ENCODE peak calls at places on chromosome 3, in four cellular contexts. One of them, this sample, is unnamed.

GRCh38 chr3:128416578-128417150 is 50.0 kb downstream of the DNAJB8 start:
- DNase-seq in progenitor cell of endocrine pancreas: no peak
- DNase-seq in Calu3: peak
- DNase-seq in glutamatergic neuron: no peak
- DNase-seq in this sample: no peak

GRCh38 chr3:152836269-152836668 is 1.3 kb downstream of the P2RY1 start:
- DNase-seq in progenitor cell of endocrine pancreas: no peak
- DNase-seq in Calu3: no peak
- DNase-seq in glutamatergic neuron: no peak
- DNase-seq in this sample: no peak

GRCh38 chr3:4990061-4990460 is 10.8 kb downstream of the BHLHE40 start:
- DNase-seq in progenitor cell of endocrine pancreas: no peak
- DNase-seq in Calu3: no peak
- DNase-seq in glutamatergic neuron: no peak
- DNase-seq in this sample: no peak

GRCh38 chr3:115699741-115700140 is 76.4 kb downstream of the GAP43 start:
- DNase-seq in progenitor cell of endocrine pancreas: no peak
- DNase-seq in Calu3: no peak
- DNase-seq in glutamatergic neuron: no peak
- DNase-seq in this sample: no peak

GRCh38 chr3:88263417-88264116 is 113.8 kb downstream of the C3orf38 start:
- DNase-seq in progenitor cell of endocrine pancreas: no peak
- DNase-seq in Calu3: peak
- DNase-seq in glutamatergic neuron: no peak
- DNase-seq in this sample: no peak

GRCh38 chr3:120440001-120440703 is 10.6 kb downstream of the FSTL1 start:
- DNase-seq in progenitor cell of endocrine pancreas: no peak
- DNase-seq in Calu3: no peak
- DNase-seq in glutamatergic neuron: no peak
- DNase-seq in this sample: no peak

GRCh38 chr3:46299608-46300460 is 54.1 kb upstream of the CCR2 start:
- DNase-seq in progenitor cell of endocrine pancreas: no peak
- DNase-seq in Calu3: no peak
- DNase-seq in glutamatergic neuron: no peak
- DNase-seq in this sample: no peak

GRCh38 chr3:179885950-179886349 is 150.8 kb downstream of the PEX5L start:
- DNase-seq in progenitor cell of endocrine pancreas: no peak
- DNase-seq in Calu3: no peak
- DNase-seq in glutamatergic neuron: no peak
- DNase-seq in this sample: no peak

GRCh38 chr3:16363636-16364035 is 98.6 kb downstream of the OXNAD1 start:
- DNase-seq in progenitor cell of endocrine pancreas: no peak
- DNase-seq in Calu3: no peak
- DNase-seq in glutamatergic neuron: no peak
- DNase-seq in this sample: no peak

GRCh38 chr3:139113231-139113749 is 68.6 kb upstream of the PRR23C start:
- DNase-seq in progenitor cell of endocrine pancreas: no peak
- DNase-seq in Calu3: no peak
- DNase-seq in glutamatergic neuron: no peak
- DNase-seq in this sample: no peak

GRCh38 chr3:58386966-58387365 is 46.7 kb downstream of the PDHB start:
- DNase-seq in progenitor cell of endocrine pancreas: no peak
- DNase-seq in Calu3: no peak
- DNase-seq in glutamatergic neuron: no peak
- DNase-seq in this sample: no peak

GRCh38 chr3:100932491-100932890 is 60.7 kb downstream of the ABI3BP start:
- DNase-seq in progenitor cell of endocrine pancreas: no peak
- DNase-seq in Calu3: no peak
- DNase-seq in glutamatergic neuron: no peak
- DNase-seq in this sample: no peak

GRCh38 chr3:64462203-64463120 is 225.3 kb downstream of the ADAMTS9 start:
- DNase-seq in progenitor cell of endocrine pancreas: no peak
- DNase-seq in Calu3: no peak
- DNase-seq in glutamatergic neuron: no peak
- DNase-seq in this sample: no peak

GRCh38 chr3:46214751-46215352 is 6.7 kb upstream of the CCR1 start:
- DNase-seq in progenitor cell of endocrine pancreas: no peak
- DNase-seq in Calu3: peak
- DNase-seq in glutamatergic neuron: no peak
- DNase-seq in this sample: no peak

GRCh38 chr3:128081846-128082245 is 29.6 kb downstream of the SEC61A1 start:
- DNase-seq in progenitor cell of endocrine pancreas: no peak
- DNase-seq in Calu3: peak
- DNase-seq in glutamatergic neuron: no peak
- DNase-seq in this sample: no peak

GRCh38 chr3:116920836-116921596 is 211.4 kb downstream of the TUSC7 start:
- DNase-seq in progenitor cell of endocrine pancreas: no peak
- DNase-seq in Calu3: no peak
- DNase-seq in glutamatergic neuron: no peak
- DNase-seq in this sample: no peak

GRCh38 chr3:177553586-177553985 is 356.3 kb upstream of the TBL1XR1 start:
- DNase-seq in progenitor cell of endocrine pancreas: no peak
- DNase-seq in Calu3: no peak
- DNase-seq in glutamatergic neuron: no peak
- DNase-seq in this sample: no peak

GRCh38 chr3:173463250-173463649 is 65.7 kb downstream of the NLGN1 start:
- DNase-seq in progenitor cell of endocrine pancreas: no peak
- DNase-seq in Calu3: no peak
- DNase-seq in glutamatergic neuron: no peak
- DNase-seq in this sample: no peak

GRCh38 chr3:48215466-48215865 is 7.8 kb upstream of the CAMP start:
- DNase-seq in progenitor cell of endocrine pancreas: no peak
- DNase-seq in Calu3: no peak
- DNase-seq in glutamatergic neuron: no peak
- DNase-seq in this sample: no peak

GRCh38 chr3:136152176-136152843 is 43.8 kb downstream of the MSL2 start:
- DNase-seq in progenitor cell of endocrine pancreas: no peak
- DNase-seq in Calu3: no peak
- DNase-seq in glutamatergic neuron: no peak
- DNase-seq in this sample: no peak

GRCh38 chr3:113157408-113157980 is 53.9 kb upstream of the BOC start:
- DNase-seq in progenitor cell of endocrine pancreas: no peak
- DNase-seq in Calu3: no peak
- DNase-seq in glutamatergic neuron: no peak
- DNase-seq in this sample: no peak

GRCh38 chr3:169542347-169542751 is 121.2 kb downstream of the MECOM start:
- DNase-seq in progenitor cell of endocrine pancreas: no peak
- DNase-seq in Calu3: no peak
- DNase-seq in glutamatergic neuron: no peak
- DNase-seq in this sample: no peak

GRCh38 chr3:19972056-19972455 is 25.2 kb downstream of the RAB5A start:
- DNase-seq in progenitor cell of endocrine pancreas: no peak
- DNase-seq in Calu3: no peak
- DNase-seq in glutamatergic neuron: no peak
- DNase-seq in this sample: no peak

GRCh38 chr3:156710429-156710828 is 36.0 kb downstream of the TIPARP start:
- DNase-seq in progenitor cell of endocrine pancreas: no peak
- DNase-seq in Calu3: no peak
- DNase-seq in glutamatergic neuron: no peak
- DNase-seq in this sample: no peak

GRCh38 chr3:155745795-155746550 is 1.1 kb upstream of the PLCH1 start:
- DNase-seq in progenitor cell of endocrine pancreas: no peak
- DNase-seq in Calu3: peak
- DNase-seq in glutamatergic neuron: peak
- DNase-seq in this sample: no peak

GRCh38 chr3:78974181-78974770 is 793.5 kb downstream of the ROBO1 start:
- DNase-seq in progenitor cell of endocrine pancreas: no peak
- DNase-seq in Calu3: no peak
- DNase-seq in glutamatergic neuron: no peak
- DNase-seq in this sample: no peak

GRCh38 chr3:25713316-25713967 is 48.7 kb upstream of the TOP2B start:
- DNase-seq in progenitor cell of endocrine pancreas: no peak
- DNase-seq in Calu3: no peak
- DNase-seq in glutamatergic neuron: no peak
- DNase-seq in this sample: no peak

GRCh38 chr3:51173518-51174271 is 211.4 kb upstream of the MANF start:
- DNase-seq in progenitor cell of endocrine pancreas: no peak
- DNase-seq in Calu3: no peak
- DNase-seq in glutamatergic neuron: no peak
- DNase-seq in this sample: no peak

GRCh38 chr3:40453933-40454332 is 3.2 kb upstream of the RPL14 start:
- DNase-seq in progenitor cell of endocrine pancreas: no peak
- DNase-seq in Calu3: no peak
- DNase-seq in glutamatergic neuron: no peak
- DNase-seq in this sample: no peak

GRCh38 chr3:40456279-40456939 is 730 bp upstream of the RPL14 start:
- DNase-seq in progenitor cell of endocrine pancreas: no peak
- DNase-seq in Calu3: no peak
- DNase-seq in glutamatergic neuron: no peak
- DNase-seq in this sample: no peak

GRCh38 chr3:40456940-40457823 is at the start of gene RPL14:
- DNase-seq in progenitor cell of endocrine pancreas: peak
- DNase-seq in Calu3: peak
- DNase-seq in glutamatergic neuron: peak
- DNase-seq in this sample: peak

GRCh38 chr3:40455328-40455727 is 1.8 kb upstream of the RPL14 start:
- DNase-seq in progenitor cell of endocrine pancreas: no peak
- DNase-seq in Calu3: no peak
- DNase-seq in glutamatergic neuron: no peak
- DNase-seq in this sample: no peak

GRCh38 chr3:40458473-40458872 is 1.3 kb downstream of the RPL14 start:
- DNase-seq in progenitor cell of endocrine pancreas: no peak
- DNase-seq in Calu3: no peak
- DNase-seq in glutamatergic neuron: no peak
- DNase-seq in this sample: no peak
- TF ChIP-seq CTCF in progenitor cell of endocrine pancreas: no peak
- TF ChIP-seq CTCF in Calu3: no peak
- TF ChIP-seq CTCF in glutamatergic neuron: no peak
- TF ChIP-seq CTCF in this sample: no peak

GRCh38 chr3:141114816-141115458 is 63.8 kb downstream of the SPSB4 start:
- DNase-seq in progenitor cell of endocrine pancreas: no peak
- DNase-seq in Calu3: peak
- DNase-seq in glutamatergic neuron: no peak
- DNase-seq in this sample: no peak
- TF ChIP-seq CTCF in progenitor cell of endocrine pancreas: peak
- TF ChIP-seq CTCF in Calu3: peak
- TF ChIP-seq CTCF in glutamatergic neuron: peak
- TF ChIP-seq CTCF in this sample: peak

GRCh38 chr3:31533169-31533870 is 595 bp downstream of the STT3B start:
- DNase-seq in progenitor cell of endocrine pancreas: peak
- DNase-seq in Calu3: peak
- DNase-seq in glutamatergic neuron: peak
- DNase-seq in this sample: peak
- TF ChIP-seq CTCF in progenitor cell of endocrine pancreas: peak
- TF ChIP-seq CTCF in Calu3: no peak
- TF ChIP-seq CTCF in glutamatergic neuron: peak
- TF ChIP-seq CTCF in this sample: no peak

GRCh38 chr3:183331518-183331917 is 78.5 kb downstream of the B3GNT5 start:
- DNase-seq in progenitor cell of endocrine pancreas: no peak
- DNase-seq in Calu3: no peak
- DNase-seq in glutamatergic neuron: no peak
- DNase-seq in this sample: no peak
- TF ChIP-seq CTCF in progenitor cell of endocrine pancreas: no peak
- TF ChIP-seq CTCF in Calu3: no peak
- TF ChIP-seq CTCF in glutamatergic neuron: no peak
- TF ChIP-seq CTCF in this sample: no peak

DNA sequence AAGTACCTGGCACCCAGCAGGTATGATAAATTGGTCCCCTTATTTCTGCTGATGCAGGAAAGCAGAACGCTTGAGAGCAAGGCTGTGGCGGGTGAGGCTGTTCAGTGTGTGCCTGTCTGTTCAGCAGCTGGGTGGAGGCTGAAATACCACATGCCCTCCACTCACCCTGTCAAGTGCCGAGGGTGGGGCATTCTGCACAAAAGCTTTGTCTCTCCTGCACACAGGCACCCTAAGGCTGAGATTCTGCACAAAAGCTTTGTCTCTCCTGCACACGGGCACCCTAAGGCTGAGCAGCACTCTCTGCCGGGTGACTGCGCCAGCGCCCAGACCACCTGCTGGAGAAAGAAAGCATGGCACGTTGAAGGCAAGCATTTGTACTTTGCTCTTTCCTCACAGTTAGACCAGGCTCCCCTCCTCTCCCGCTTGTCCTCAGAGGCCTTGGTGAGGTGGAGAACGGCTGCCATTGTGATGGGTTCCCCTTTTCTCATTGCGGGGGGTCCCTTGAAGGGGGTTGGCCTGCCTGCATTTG is 97.5 kb downstream of the BDH1 start:
- DNase-seq in progenitor cell of endocrine pancreas: no peak
- DNase-seq in Calu3: peak
- DNase-seq in glutamatergic neuron: no peak
- DNase-seq in this sample: no peak
- TF ChIP-seq CTCF in progenitor cell of endocrine pancreas: peak
- TF ChIP-seq CTCF in Calu3: peak
- TF ChIP-seq CTCF in glutamatergic neuron: peak
- TF ChIP-seq CTCF in this sample: peak

DNA sequence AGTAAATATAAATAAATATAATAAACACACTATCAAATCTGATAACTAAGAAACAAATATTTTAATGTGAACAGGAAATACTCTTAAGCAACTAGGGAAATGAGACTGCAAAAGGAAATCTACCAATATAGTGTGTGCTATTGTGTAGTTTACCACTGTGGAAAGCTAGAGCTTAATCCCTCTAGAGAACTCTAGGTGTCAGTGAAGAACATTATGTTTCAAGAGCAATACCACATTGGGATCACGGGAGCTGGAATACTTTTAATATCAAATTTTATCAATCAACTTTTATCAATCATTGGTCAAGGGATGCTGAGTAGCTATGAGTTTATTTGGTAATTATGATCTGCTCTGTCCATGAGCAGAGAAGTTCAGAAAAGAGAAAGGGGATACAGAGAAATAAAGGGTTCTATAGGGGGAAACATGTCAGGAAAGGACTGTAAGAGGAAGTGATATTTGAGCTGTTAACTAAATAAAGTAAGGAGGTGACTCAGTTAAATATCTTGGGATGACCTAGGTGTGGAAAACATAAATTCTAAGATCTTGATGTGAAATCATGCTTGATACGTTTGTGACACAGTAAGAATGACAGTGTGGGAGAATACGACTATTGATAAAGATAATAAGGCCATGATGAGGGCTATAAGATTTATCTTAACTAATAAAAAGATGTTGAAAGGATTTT is 762.2 kb upstream of the ALCAM start:
- DNase-seq in progenitor cell of endocrine pancreas: no peak
- DNase-seq in Calu3: no peak
- DNase-seq in glutamatergic neuron: no peak
- DNase-seq in this sample: no peak
- TF ChIP-seq CTCF in progenitor cell of endocrine pancreas: peak
- TF ChIP-seq CTCF in Calu3: no peak
- TF ChIP-seq CTCF in glutamatergic neuron: no peak
- TF ChIP-seq CTCF in this sample: no peak

GRCh38 chr3:190012314-190012782 is 108.3 kb downstream of the P3H2 start:
- DNase-seq in progenitor cell of endocrine pancreas: no peak
- DNase-seq in Calu3: peak
- DNase-seq in glutamatergic neuron: no peak
- DNase-seq in this sample: no peak
- TF ChIP-seq CTCF in progenitor cell of endocrine pancreas: no peak
- TF ChIP-seq CTCF in Calu3: no peak
- TF ChIP-seq CTCF in glutamatergic neuron: no peak
- TF ChIP-seq CTCF in this sample: no peak

GRCh38 chr3:174540536-174540935 is 318.6 kb upstream of the NAALADL2 start:
- DNase-seq in progenitor cell of endocrine pancreas: no peak
- DNase-seq in Calu3: no peak
- DNase-seq in glutamatergic neuron: no peak
- DNase-seq in this sample: no peak
- TF ChIP-seq CTCF in progenitor cell of endocrine pancreas: no peak
- TF ChIP-seq CTCF in Calu3: no peak
- TF ChIP-seq CTCF in glutamatergic neuron: no peak
- TF ChIP-seq CTCF in this sample: no peak

This sample was measured in mesothelial cell of epicardium.